ENCODE peak calls at places on chromosomes 1 and 21, in five cellular contexts. One of them, this sample, is unnamed.

GRCh38 chr1:229786974-229787610 is 161.0 kb downstream of the URB2 start:
- DNase-seq in iris pigment epithelial cell: peak
- DNase-seq in activated CD8-positive, alpha-beta memory T cell treated with anti-CD3 and anti-CD28 coated beads for 4 hours: no peak
- DNase-seq in EL: no peak
- DNase-seq in stimulated activated CD4-positive, alpha-beta T cell treated with anti-CD3 and anti-CD28 coated beads, Interleukin-2, amount 100 ng/mL, for 24 hours: no peak
- DNase-seq in this sample: no peak

GRCh38 chr1:227388214-227388613 is 69.9 kb upstream of the CDC42BPA start:
- DNase-seq in stimulated activated CD4-positive, alpha-beta T cell treated with anti-CD3 and anti-CD28 coated beads, Interleukin-2, amount 100 ng/mL, for 24 hours: no peak
- DNase-seq in iris pigment epithelial cell: no peak
- DNase-seq in activated CD8-positive, alpha-beta memory T cell treated with anti-CD3 and anti-CD28 coated beads for 4 hours: no peak
- DNase-seq in EL: no peak
- DNase-seq in this sample: no peak

GRCh38 chr1:225818229-225818628 is 8.3 kb downstream of the EPHX1 start:
- DNase-seq in EL: no peak
- DNase-seq in iris pigment epithelial cell: no peak
- DNase-seq in activated CD8-positive, alpha-beta memory T cell treated with anti-CD3 and anti-CD28 coated beads for 4 hours: no peak
- DNase-seq in stimulated activated CD4-positive, alpha-beta T cell treated with anti-CD3 and anti-CD28 coated beads, Interleukin-2, amount 100 ng/mL, for 24 hours: no peak
- DNase-seq in this sample: no peak

GRCh38 chr1:216932424-216932823 is 209.2 kb upstream of the ESRRG start:
- DNase-seq in activated CD8-positive, alpha-beta memory T cell treated with anti-CD3 and anti-CD28 coated beads for 4 hours: no peak
- DNase-seq in EL: no peak
- DNase-seq in iris pigment epithelial cell: no peak
- DNase-seq in stimulated activated CD4-positive, alpha-beta T cell treated with anti-CD3 and anti-CD28 coated beads, Interleukin-2, amount 100 ng/mL, for 24 hours: no peak
- DNase-seq in this sample: no peak

GRCh38 chr1:205590457-205590768 is 41.4 kb downstream of the ELK4 start:
- DNase-seq in EL: no peak
- DNase-seq in stimulated activated CD4-positive, alpha-beta T cell treated with anti-CD3 and anti-CD28 coated beads, Interleukin-2, amount 100 ng/mL, for 24 hours: no peak
- DNase-seq in activated CD8-positive, alpha-beta memory T cell treated with anti-CD3 and anti-CD28 coated beads for 4 hours: no peak
- DNase-seq in iris pigment epithelial cell: no peak
- DNase-seq in this sample: no peak

GRCh38 chr1:45134468-45134873 is 71.9 kb downstream of the ZSWIM5 start:
- DNase-seq in EL: no peak
- DNase-seq in stimulated activated CD4-positive, alpha-beta T cell treated with anti-CD3 and anti-CD28 coated beads, Interleukin-2, amount 100 ng/mL, for 24 hours: no peak
- DNase-seq in activated CD8-positive, alpha-beta memory T cell treated with anti-CD3 and anti-CD28 coated beads for 4 hours: no peak
- DNase-seq in iris pigment epithelial cell: no peak
- DNase-seq in this sample: peak

GRCh38 chr1:93758842-93759515 is 77.3 kb upstream of the BCAR3 start:
- DNase-seq in iris pigment epithelial cell: peak
- DNase-seq in activated CD8-positive, alpha-beta memory T cell treated with anti-CD3 and anti-CD28 coated beads for 4 hours: no peak
- DNase-seq in EL: no peak
- DNase-seq in stimulated activated CD4-positive, alpha-beta T cell treated with anti-CD3 and anti-CD28 coated beads, Interleukin-2, amount 100 ng/mL, for 24 hours: no peak
- DNase-seq in this sample: peak

GRCh38 chr1:17547271-17547670 is 7.8 kb downstream of the ARHGEF10L start:
- DNase-seq in activated CD8-positive, alpha-beta memory T cell treated with anti-CD3 and anti-CD28 coated beads for 4 hours: no peak
- DNase-seq in iris pigment epithelial cell: no peak
- DNase-seq in stimulated activated CD4-positive, alpha-beta T cell treated with anti-CD3 and anti-CD28 coated beads, Interleukin-2, amount 100 ng/mL, for 24 hours: no peak
- DNase-seq in EL: no peak
- DNase-seq in this sample: no peak

GRCh38 chr1:206829875-206830274 is 35.5 kb upstream of the IL20 start:
- DNase-seq in stimulated activated CD4-positive, alpha-beta T cell treated with anti-CD3 and anti-CD28 coated beads, Interleukin-2, amount 100 ng/mL, for 24 hours: no peak
- DNase-seq in activated CD8-positive, alpha-beta memory T cell treated with anti-CD3 and anti-CD28 coated beads for 4 hours: no peak
- DNase-seq in iris pigment epithelial cell: no peak
- DNase-seq in EL: no peak
- DNase-seq in this sample: no peak

GRCh38 chr1:20153000-20153418 is 13.9 kb downstream of the PLA2G2F start:
- DNase-seq in iris pigment epithelial cell: no peak
- DNase-seq in EL: no peak
- DNase-seq in stimulated activated CD4-positive, alpha-beta T cell treated with anti-CD3 and anti-CD28 coated beads, Interleukin-2, amount 100 ng/mL, for 24 hours: no peak
- DNase-seq in activated CD8-positive, alpha-beta memory T cell treated with anti-CD3 and anti-CD28 coated beads for 4 hours: no peak
- DNase-seq in this sample: no peak

GRCh38 chr1:92485374-92486250 is 1.1 kb downstream of the GFI1 start:
- DNase-seq in stimulated activated CD4-positive, alpha-beta T cell treated with anti-CD3 and anti-CD28 coated beads, Interleukin-2, amount 100 ng/mL, for 24 hours: peak
- DNase-seq in iris pigment epithelial cell: peak
- DNase-seq in activated CD8-positive, alpha-beta memory T cell treated with anti-CD3 and anti-CD28 coated beads for 4 hours: peak
- DNase-seq in EL: peak
- DNase-seq in this sample: no peak

GRCh38 chr1:11802616-11802972 is 3.2 kb downstream of the MTHFR start:
- DNase-seq in iris pigment epithelial cell: peak
- DNase-seq in stimulated activated CD4-positive, alpha-beta T cell treated with anti-CD3 and anti-CD28 coated beads, Interleukin-2, amount 100 ng/mL, for 24 hours: no peak
- DNase-seq in EL: peak
- DNase-seq in activated CD8-positive, alpha-beta memory T cell treated with anti-CD3 and anti-CD28 coated beads for 4 hours: no peak
- DNase-seq in this sample: no peak

GRCh38 chr1:176241385-176242015 is 34.4 kb upstream of the COP1 start:
- DNase-seq in stimulated activated CD4-positive, alpha-beta T cell treated with anti-CD3 and anti-CD28 coated beads, Interleukin-2, amount 100 ng/mL, for 24 hours: no peak
- DNase-seq in activated CD8-positive, alpha-beta memory T cell treated with anti-CD3 and anti-CD28 coated beads for 4 hours: no peak
- DNase-seq in iris pigment epithelial cell: peak
- DNase-seq in EL: peak
- DNase-seq in this sample: no peak

GRCh38 chr1:26020941-26021646 is 481 bp upstream of the EXTL1 start:
- DNase-seq in EL: peak
- DNase-seq in activated CD8-positive, alpha-beta memory T cell treated with anti-CD3 and anti-CD28 coated beads for 4 hours: no peak
- DNase-seq in stimulated activated CD4-positive, alpha-beta T cell treated with anti-CD3 and anti-CD28 coated beads, Interleukin-2, amount 100 ng/mL, for 24 hours: no peak
- DNase-seq in iris pigment epithelial cell: no peak
- DNase-seq in this sample: no peak

GRCh38 chr21:38702196-38702595 is 103.5 kb upstream of the ETS2 start:
- DNase-seq in activated CD8-positive, alpha-beta memory T cell treated with anti-CD3 and anti-CD28 coated beads for 4 hours: no peak
- DNase-seq in iris pigment epithelial cell: no peak
- DNase-seq in EL: no peak
- DNase-seq in stimulated activated CD4-positive, alpha-beta T cell treated with anti-CD3 and anti-CD28 coated beads, Interleukin-2, amount 100 ng/mL, for 24 hours: no peak
- DNase-seq in this sample: no peak

This sample was measured in COLO829.